ENCODE peak calls at places on chromosomes 11 and 22, in four cellular contexts. Z is heart left ventricle; R is CD8-positive, alpha-beta memory T cell; U is SJCRH30. P is an unnamed sample.
A peak's percentile ranks its signal among the peaks of the same experiment; 100 is the strongest.

GRCh38 chr11:64007629-64008282 is 21.5 kb downstream of the OTUB1 start:
- DNase-seq in R (no peak), Z (peak; percentile 92), U (peak; percentile 88), P (peak; percentile 95)

GRCh38 chr11:93396356-93396755 is 65.8 kb downstream of the DEUP1 start:
- DNase-seq in R (no peak), U (no peak), Z (no peak), P (no peak)

GRCh38 chr22:27535452-27535851 is 266.1 kb downstream of the MN1 start:
- DNase-seq in R (no peak), U (no peak), Z (no peak), P (no peak)

GRCh38 chr11:77411238-77411637 is 62.7 kb downstream of the PAK1 start:
- DNase-seq in R (peak; percentile 12), U (no peak), Z (peak; percentile 47), P (peak; percentile 8)

GRCh38 chr11:2708757-2709281 is 9.0 kb upstream of the KCNQ1OT1 start:
- DNase-seq in Z (no peak), U (no peak), R (no peak), P (no peak)

GRCh38 chr11:62064221-62064620 is 59.6 kb upstream of the INCENP start:
- DNase-seq in Z (no peak), U (no peak), R (no peak), P (no peak)

GRCh38 chr22:48882636-48883200 is 945.0 kb downstream of the BRD1 start:
- DNase-seq in U (no peak), Z (no peak), R (no peak), P (no peak)

GRCh38 chr22:50641696-50642607 is 14.0 kb upstream of the ARSA start:
- DNase-seq in Z (peak; percentile 42), U (peak; percentile 61), R (no peak), P (peak; percentile 41)

GRCh38 chr22:20728523-20729190 is 45.3 kb upstream of the SERPIND1 start:
- DNase-seq in Z (no peak), U (no peak), R (no peak), P (no peak)

GRCh38 chr11:32659672-32660071 is 76.0 kb downstream of the EIF3M start:
- DNase-seq in R (no peak), U (no peak), Z (no peak), P (no peak)

GRCh38 chr11:102120437-102120935 is 10.2 kb downstream of the YAP1 start:
- DNase-seq in Z (no peak), U (no peak), R (no peak), P (no peak)

GRCh38 chr11:77074626-77075221 is 8.0 kb downstream of the CAPN5 start:
- DNase-seq in R (no peak), U (no peak), Z (no peak), P (no peak)

GRCh38 chr11:9629064-9629463 is 34.8 kb upstream of the SWAP70 start:
- DNase-seq in R (no peak), Z (no peak), U (no peak), P (no peak)

GRCh38 chr11:115665345-115665901 is 161.2 kb upstream of the CADM1 start:
- DNase-seq in R (no peak), Z (peak; percentile 43), U (no peak), P (no peak)

GRCh38 chr11:94111660-94112059 is 17.0 kb upstream of the PANX1 start:
- DNase-seq in U (no peak), Z (peak; percentile 74), R (no peak), P (no peak)

GRCh38 chr22:45284705-45285305 is at the start of gene UPK3A:
- DNase-seq in U (no peak), R (peak; percentile 38), Z (peak; percentile 84), P (peak; percentile 62)

GRCh38 chr11:58734681-58735490 is 3.1 kb upstream of the GLYAT start:
- DNase-seq in Z (no peak), U (no peak), R (no peak), P (no peak)

GRCh38 chr22:45671051-45671782 is 417 bp upstream of the ATXN10 start:
- DNase-seq in U (peak; percentile 22), Z (peak; percentile 31), R (no peak), P (peak; percentile 63)

GRCh38 chr22:36155702-36156101 is 4.9 kb downstream of the APOL3 start:
- DNase-seq in U (no peak), Z (peak; percentile 79), R (no peak), P (peak; percentile 73)

GRCh38 chr11:79212711-79213110 is 228.1 kb downstream of the TENM4 start:
- DNase-seq in Z (no peak), R (no peak), U (no peak), P (no peak)

GRCh38 chr11:56751480-56751879 is 3.0 kb upstream of the OR9G4 start:
- DNase-seq in Z (no peak), R (no peak), U (no peak), P (no peak)

GRCh38 chr11:47248304-47248663 is 330 bp downstream of the ACP2 start:
- DNase-seq in R (no peak), U (no peak), Z (peak; percentile 29), P (no peak)

GRCh38 chr11:47249378-47249715 is 733 bp upstream of the ACP2 start:
- DNase-seq in R (no peak), Z (no peak), U (no peak), P (no peak)

GRCh38 chr11:47245586-47246357 is 2.8 kb downstream of the ACP2 start:
- DNase-seq in U (no peak), R (no peak), Z (no peak), P (no peak)

GRCh38 chr11:47248664-47249377 is at the start of gene ACP2:
- DNase-seq in Z (peak; percentile 93), R (peak; percentile 75), U (peak; percentile 94), P (peak; percentile 95)

GRCh38 chr11:47247502-47247901 is 1.1 kb downstream of the ACP2 start:
- DNase-seq in R (no peak), U (no peak), Z (no peak), P (no peak)
- H3K27ac ChIP-seq in R (peak overlapping the region; percentile 85), U (no peak overlapping the region), Z (no peak overlapping the region), P (no peak overlapping the region)

GRCh38 chr11:35158371-35159081 is 19.6 kb downstream of the CD44 start:
- DNase-seq in R (no peak), U (no peak), Z (peak; percentile 39), P (no peak)

GRCh38 chr11:35160902-35161585 is 22.1 kb downstream of the CD44 start:
- DNase-seq in R (no peak), Z (no peak), U (no peak), P (no peak)

GRCh38 chr11:35159111-35159510 is 20.1 kb downstream of the CD44 start:
- DNase-seq in Z (no peak), R (no peak), U (no peak), P (no peak)

GRCh38 chr11:35162795-35163194 is 23.8 kb downstream of the CD44 start:
- DNase-seq in Z (no peak), U (no peak), R (no peak), P (no peak)

GRCh38 chr11:35160248-35160820 is 21.4 kb downstream of the CD44 start:
- DNase-seq in R (no peak), Z (no peak), U (no peak), P (no peak)
- H3K27ac ChIP-seq in R (peak overlapping the region; percentile 14), Z (no peak overlapping the region), U (no peak overlapping the region), P (no peak overlapping the region)

GRCh38 chr11:126210871-126211235 is 597 bp downstream of the RPUSD4 start:
- DNase-seq in R (no peak), Z (no peak), U (no peak), P (no peak)
- H3K27ac ChIP-seq in R (peak overlapping the region; percentile 77), Z (no peak overlapping the region), U (peak overlapping the region; percentile 58), P (peak overlapping the region; percentile 63)

DNA sequence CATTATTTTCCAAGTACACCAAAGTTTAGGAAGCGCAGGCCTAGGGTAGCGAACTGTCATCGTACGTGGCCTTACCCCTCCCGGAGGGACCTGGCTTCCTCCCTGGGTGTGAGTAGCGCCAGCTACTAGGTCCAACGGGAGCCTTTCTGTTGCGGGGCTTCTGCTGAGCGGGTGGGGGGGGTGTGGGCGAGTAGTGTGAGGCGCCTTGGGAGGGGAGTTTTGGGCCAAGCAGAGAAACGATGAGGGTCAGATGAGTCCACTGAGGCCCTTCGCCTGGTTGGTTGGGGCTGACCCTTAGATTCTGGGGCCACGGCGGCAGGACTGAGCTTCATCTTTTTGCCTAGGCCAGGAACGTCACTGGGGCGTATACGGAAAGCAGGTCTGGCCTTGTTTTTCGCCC is 868 bp downstream of the TEF start:
- DNase-seq in R (peak; percentile 4), Z (peak; percentile 59), U (no peak), P (no peak)
- H3K27ac ChIP-seq in R (peak overlapping the region; percentile 38), Z (peak overlapping the region; percentile 88), U (no peak overlapping the region), P (peak overlapping the region; percentile 97)

P was measured in adrenal gland.